ENCODE peak calls at places on chromosome 20, in eight cellular contexts. L is cardiac muscle cell, X is B cell, K is cardiac septum, Z is ureter, R is C1 segment of cervical spinal cord, U is pons, T is stromal cell of bone marrow. Y is an unnamed sample.

GRCh38 chr20:34736106-34736505 is 32.0 kb downstream of the TP53INP2 start:
- DNase-seq in R (no peak), U (no peak), Z (no peak), T (no peak), L (no peak), X (no peak), K (no peak), Y (no peak)

GRCh38 chr20:12695937-12696336 is 312.8 kb upstream of the SPTLC3 start:
- DNase-seq in T (no peak), Z (no peak), R (no peak), K (no peak), X (no peak), U (no peak), L (no peak), Y (no peak)

GRCh38 chr20:42063176-42063575 is 445.0 kb upstream of the CHD6 start:
- DNase-seq in K (peak; percentile 61), X (no peak), U (peak; percentile 6), Z (no peak), R (no peak), L (no peak), T (no peak), Y (no peak)

GRCh38 chr20:1933465-1933870 is 38.3 kb downstream of the SIRPA start:
- DNase-seq in U (no peak), K (peak; percentile 85), R (no peak), Z (no peak), L (peak; percentile 81), T (peak; percentile 65), X (no peak), Y (no peak)

GRCh38 chr20:62472020-62472342 is 3.8 kb downstream of the GATA5 start:
- DNase-seq in X (no peak), K (no peak), Z (no peak), U (no peak), R (no peak), T (no peak), L (no peak), Y (no peak)

GRCh38 chr20:25037288-25038102 is 20.4 kb downstream of the ACSS1 start:
- DNase-seq in K (no peak), R (no peak), Z (no peak), T (peak; percentile 12), X (peak; percentile 68), L (no peak), U (no peak), Y (no peak)

GRCh38 chr20:45850926-45851325 is 6.3 kb downstream of the ACOT8 start:
- DNase-seq in T (no peak), U (no peak), X (no peak), Z (no peak), R (no peak), K (no peak), L (peak; percentile 33), Y (no peak)

GRCh38 chr20:31815408-31816188 is 3.6 kb upstream of the MYLK2 start:
- DNase-seq in X (no peak), R (no peak), K (no peak), L (peak; percentile 17), U (no peak), T (no peak), Z (no peak), Y (peak; percentile 71)

GRCh38 chr20:41006126-41006935 is 22.3 kb upstream of the TOP1 start:
- DNase-seq in K (no peak), L (no peak), U (no peak), X (no peak), T (no peak), R (no peak), Z (no peak), Y (no peak)

GRCh38 chr20:59255256-59255655 is 45.2 kb upstream of the EDN3 start:
- DNase-seq in L (no peak), U (no peak), R (no peak), Z (no peak), X (no peak), T (no peak), K (no peak), Y (no peak)

GRCh38 chr20:21096321-21097043 is 9.7 kb downstream of the LINC00237 start:
- DNase-seq in Z (no peak), L (no peak), U (peak; percentile 88), T (no peak), K (no peak), X (no peak), R (peak; percentile 33), Y (no peak)

GRCh38 chr20:62305765-62306431 is 3.1 kb downstream of the ADRM1 start:
- DNase-seq in X (no peak), U (no peak), Z (no peak), L (no peak), R (no peak), T (no peak), K (no peak), Y (no peak)

GRCh38 chr20:40087496-40087895 is 601.5 kb downstream of the MAFB start:
- DNase-seq in L (no peak), K (no peak), U (no peak), X (no peak), R (no peak), T (no peak), Z (no peak), Y (no peak)

GRCh38 chr20:47066484-47067270 is 172.0 kb downstream of the EYA2 start:
- DNase-seq in T (no peak), Z (no peak), X (no peak), U (peak; percentile 2), L (no peak), R (no peak), K (no peak), Y (no peak)

Y was measured in NCI-H2081.